ENCODE peak calls at places on chromosomes 16 and 17, in six cellular contexts. E, J, K, V, N and S are unnamed samples.

GRCh38 chr17:42704495-42705494 is 22.5 kb downstream of the CNTNAP1 start:
- DNase-seq in E (no peak), J (no peak), K (no peak), V (no peak), N (no peak), S (no peak)

GRCh38 chr16:1039762-1040161 is 32.8 kb upstream of the SSTR5 start:
- DNase-seq in E (no peak), J (no peak), K (no peak), V (no peak), N (no peak), S (no peak)

GRCh38 chr17:43599835-43600234 is 53.7 kb upstream of the ETV4 start:
- DNase-seq in E (no peak), J (no peak), K (no peak), V (no peak), N (no peak), S (no peak)

GRCh38 chr17:79905832-79906231 is 66.6 kb upstream of the CBX4 start:
- DNase-seq in E (peak; percentile 16), J (no peak), K (no peak), V (no peak), N (no peak), S (no peak)

GRCh38 chr16:17076818-17077498 is 393.8 kb downstream of the XYLT1 start:
- DNase-seq in E (no peak), J (no peak), K (no peak), V (no peak), N (no peak), S (no peak)

GRCh38 chr17:19369846-19370492 is 7.4 kb upstream of the B9D1 start:
- DNase-seq in E (no peak), J (no peak), K (peak; percentile 14), V (no peak), N (no peak), S (no peak)

GRCh38 chr16:13919330-13919682 is 648 bp upstream of the ERCC4 start:
- DNase-seq in E (no peak), J (no peak), K (no peak), V (peak; percentile 18), N (no peak), S (no peak)

GRCh38 chr17:1495265-1495664 is 2.8 kb upstream of the MYO1C start:
- DNase-seq in E (no peak), J (no peak), K (no peak), V (no peak), N (no peak), S (no peak)

GRCh38 chr17:75430159-75430748 is 24.8 kb upstream of the GRB2 start:
- DNase-seq in E (no peak), J (no peak), K (no peak), V (no peak), N (no peak), S (no peak)